ENCODE peak calls at places on chromosomes 2 and 18, in five cellular contexts. W, T, M, L and Z are unnamed samples.

GRCh38 chr18:65968605-65969004 is 217.8 kb downstream of the CDH7 start:
- DNase-seq in W (no peak), T (no peak), M (no peak), L (no peak), Z (no peak)

GRCh38 chr2:235591921-235592320 is 98.1 kb downstream of the AGAP1 start:
- DNase-seq in W (no peak), T (no peak), M (no peak), L (no peak), Z (no peak)

GRCh38 chr18:76953186-76953982 is 131.0 kb downstream of the ZNF236 start:
- DNase-seq in W (peak; percentile 80), T (peak; percentile 81), M (peak; percentile 96), L (no peak), Z (no peak)

GRCh38 chr18:3093624-3094354 is 80.8 kb upstream of the LPIN2 start:
- DNase-seq in W (no peak), T (no peak), M (peak; percentile 63), L (no peak), Z (no peak)

GRCh38 chr2:74602553-74603281 is 45.4 kb downstream of the M1AP start:
- DNase-seq in W (no peak), T (no peak), M (no peak), L (no peak), Z (no peak)

GRCh38 chr18:55152801-55153200 is 193.5 kb upstream of the CCDC68 start:
- DNase-seq in W (no peak), T (no peak), M (no peak), L (no peak), Z (no peak)

GRCh38 chr2:190984595-190984994 is 29.4 kb downstream of the STAT1 start:
- DNase-seq in W (no peak), T (no peak), M (no peak), L (no peak), Z (no peak)

GRCh38 chr2:240560480-240561324 is 545 bp downstream of the DUSP28 start:
- DNase-seq in W (peak; percentile 100), T (peak; percentile 100), M (peak; percentile 100), L (peak; percentile 97), Z (peak; percentile 100)

GRCh38 chr2:132670104-132670960 is at the start of gene LYPD1:
- DNase-seq in W (peak; percentile 36), T (no peak), M (no peak), L (no peak), Z (no peak)

GRCh38 chr2:169029341-169029740 is 1.8 kb downstream of the ABCB11 start:
- DNase-seq in W (no peak), T (no peak), M (no peak), L (no peak), Z (no peak)

GRCh38 chr2:66431840-66432511 is 2.9 kb upstream of the MEIS1 start:
- DNase-seq in W (peak; percentile 28), T (peak; percentile 41), M (no peak), L (no peak), Z (no peak)

GRCh38 chr2:8149985-8150547 is 531.8 kb upstream of the ID2 start:
- DNase-seq in W (no peak), T (no peak), M (no peak), L (no peak), Z (no peak)

GRCh38 chr2:112658820-112659667 is 13.3 kb downstream of the SLC20A1 start:
- DNase-seq in W (no peak), T (no peak), M (no peak), L (no peak), Z (no peak)

GRCh38 chr2:232502901-232503791 is 15.5 kb upstream of the ECEL1 start:
- DNase-seq in W (no peak), T (peak; percentile 85), M (peak; percentile 45), L (no peak), Z (no peak)
- H3K4me3 ChIP-seq in W (peak overlapping the region; percentile 38), T (peak overlapping the region; percentile 22), M (peak overlapping the region; percentile 50), L (peak overlapping the region; percentile 34), Z (no peak overlapping the region)

GRCh38 chr2:85148190-85148589 is 15.0 kb downstream of the TCF7L1 start:
- DNase-seq in W (no peak), T (no peak), M (no peak), L (no peak), Z (no peak)

GRCh38 chr2:85145116-85145820 is 12.1 kb downstream of the TCF7L1 start:
- DNase-seq in W (no peak), T (no peak), M (no peak), L (no peak), Z (no peak)

DNA sequence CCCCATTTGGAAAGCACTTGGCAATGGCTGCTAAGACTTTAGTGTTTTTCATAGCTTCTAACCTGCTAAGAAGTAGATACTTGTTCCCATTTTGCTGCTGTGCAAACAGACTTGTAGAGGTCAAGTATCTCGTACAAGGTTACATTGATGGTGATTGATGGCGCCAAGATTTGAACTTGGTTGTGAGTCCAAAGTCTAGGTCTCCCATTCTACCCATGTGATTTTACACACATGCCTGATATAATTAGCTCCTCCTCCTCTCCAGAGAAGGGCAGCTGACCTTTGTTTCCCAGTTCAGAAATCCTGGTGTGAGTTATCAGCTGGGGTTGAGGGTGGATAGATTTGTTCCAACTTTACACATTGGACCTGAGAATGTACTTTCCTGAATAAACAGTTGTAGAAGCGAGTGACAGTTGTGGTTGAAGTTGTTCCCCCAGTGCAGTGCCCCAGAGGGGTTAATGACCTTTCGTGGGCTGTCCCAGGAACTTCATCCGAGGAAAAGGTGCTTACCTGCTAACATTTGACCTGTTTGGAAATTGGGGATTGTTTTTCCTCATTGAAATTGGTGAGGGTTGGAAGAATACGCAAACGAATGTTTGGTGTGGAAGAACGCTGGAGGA is 10.4 kb downstream of the TCF7L1 start:
- DNase-seq in W (no peak), T (no peak), M (no peak), L (no peak), Z (peak; percentile 25)
- TF ChIP-seq POLR2A in W (no peak), T (no peak), M (no peak), L (no peak), Z (no peak)

GRCh38 chr18:58491113-58491696 is 137.7 kb downstream of the ALPK2 start:
- DNase-seq in W (no peak), T (no peak), M (no peak), L (no peak), Z (no peak)

GRCh38 chr18:58481321-58482180 is 147.3 kb downstream of the ALPK2 start:
- DNase-seq in W (no peak), T (no peak), M (no peak), L (no peak), Z (no peak)

GRCh38 chr18:58490238-58490637 is 138.7 kb downstream of the ALPK2 start:
- DNase-seq in W (no peak), T (no peak), M (no peak), L (no peak), Z (no peak)

DNA sequence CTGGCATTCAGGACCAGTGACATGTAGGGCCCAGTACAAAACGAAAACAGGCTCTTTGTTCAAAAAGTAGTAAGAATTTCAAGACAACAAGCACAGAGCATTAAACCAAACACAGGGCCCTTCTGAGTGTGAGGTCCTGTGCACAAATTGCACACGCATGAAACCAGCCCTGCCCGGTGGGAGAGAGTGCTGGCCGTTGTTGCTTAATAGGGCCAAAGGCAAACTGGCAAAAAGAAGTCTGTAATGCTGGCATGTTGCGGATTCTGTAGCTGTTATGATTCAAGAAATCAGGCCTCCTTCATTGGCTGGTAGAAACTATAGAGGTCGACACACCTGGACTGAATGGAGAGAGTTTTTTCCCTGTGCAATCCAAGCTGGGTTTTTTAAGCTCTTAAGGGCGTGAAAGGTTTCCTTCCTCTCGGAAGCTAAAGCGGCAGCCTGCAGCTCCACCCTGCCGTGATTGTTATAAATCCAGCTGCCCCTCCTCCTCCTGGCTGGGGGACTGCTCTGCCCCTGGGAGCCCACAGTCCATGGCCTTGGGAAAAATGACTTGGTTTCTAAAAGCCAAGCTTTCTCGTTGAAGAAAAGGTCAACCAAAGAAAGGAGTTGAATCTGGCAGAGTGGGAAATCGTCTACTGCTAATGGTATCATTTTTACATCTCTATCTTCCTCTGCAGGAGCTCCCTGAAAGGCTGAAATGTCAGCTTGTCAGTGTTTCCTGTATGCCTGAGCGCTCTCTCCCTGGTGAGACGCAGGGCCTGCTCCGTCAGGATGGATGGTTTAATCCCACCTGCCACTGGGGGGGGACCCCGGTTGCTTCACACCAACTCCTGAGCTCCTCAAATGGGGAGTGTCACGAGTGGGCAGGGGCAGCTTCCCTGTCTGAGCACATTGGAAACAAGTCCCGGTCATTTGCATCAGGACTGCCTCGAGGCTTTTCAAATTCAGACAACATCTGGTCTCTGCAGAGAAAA is 143.6 kb downstream of the ALPK2 start:
- DNase-seq in W (no peak), T (no peak), M (no peak), L (no peak), Z (no peak)
- H3K4me3 ChIP-seq in W (no peak overlapping the region), T (no peak overlapping the region), M (no peak overlapping the region), L (no peak overlapping the region), Z (no peak overlapping the region)

GRCh38 chr18:32018331-32019250 is at the start of gene RNF125:
- DNase-seq in W (peak; percentile 88), T (peak; percentile 59), M (peak; percentile 84), L (peak; percentile 39), Z (peak; percentile 75)
- TF ChIP-seq POLR2A in W (no peak), T (peak; percentile 14), M (peak; percentile 41), L (peak; percentile 48), Z (no peak)

GRCh38 chr2:101740555-101740964 is 43.1 kb downstream of the MAP4K4 start:
- DNase-seq in W (no peak), T (no peak), M (no peak), L (no peak), Z (no peak)
- H3K4me3 ChIP-seq in W (no peak overlapping the region), T (no peak overlapping the region), M (no peak overlapping the region), L (no peak overlapping the region), Z (no peak overlapping the region)

GRCh38 chr2:42100696-42101585 is 53.1 kb downstream of the PKDCC start:
- DNase-seq in W (peak; percentile 80), T (peak; percentile 73), M (peak; percentile 75), L (no peak), Z (peak; percentile 92)
- TF ChIP-seq POLR2A in W (no peak), T (peak; percentile 11), M (no peak), L (no peak), Z (no peak)

DNA sequence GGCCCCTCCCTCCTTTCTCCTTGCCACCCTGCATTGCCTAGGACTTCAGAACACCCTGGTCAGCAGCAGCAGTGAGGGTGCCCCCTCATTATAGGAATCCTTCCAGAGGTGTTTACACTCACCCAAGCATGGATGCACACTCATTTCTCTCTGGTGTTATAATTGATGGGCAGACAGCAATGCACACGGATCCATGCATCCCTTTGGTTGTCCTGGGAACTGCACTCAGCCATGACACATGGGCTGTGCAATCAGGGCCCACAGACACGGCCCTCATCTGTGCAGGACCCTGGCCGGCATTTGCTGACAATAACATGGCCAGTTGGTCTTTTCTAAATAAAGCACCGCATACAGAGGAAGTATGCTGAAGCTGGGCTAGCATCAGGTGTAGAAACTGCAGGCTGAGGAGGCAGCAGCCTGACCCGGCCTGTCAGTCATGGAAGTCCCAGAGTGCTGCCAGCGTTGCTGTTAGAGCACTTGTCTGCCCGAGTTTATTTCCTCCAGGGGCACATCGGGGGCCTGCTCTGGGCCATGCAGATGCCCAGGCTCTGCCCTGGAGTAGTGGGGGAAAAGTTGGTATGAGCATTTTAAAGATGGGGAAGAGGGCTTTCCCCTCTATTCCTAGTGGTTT is 4.2 kb upstream of the PTPN18 start:
- DNase-seq in W (no peak), T (no peak), M (no peak), L (no peak), Z (no peak)
- H3K4me3 ChIP-seq in W (no peak overlapping the region), T (no peak overlapping the region), M (no peak overlapping the region), L (no peak overlapping the region), Z (no peak overlapping the region)

GRCh38 chr2:57278451-57278850 is 768.2 kb upstream of the VRK2 start:
- DNase-seq in W (no peak), T (no peak), M (no peak), L (no peak), Z (no peak)
- TF ChIP-seq POLR2A in W (no peak), T (no peak), M (no peak), L (no peak), Z (no peak)

GRCh38 chr18:7590800-7591560 is 23.9 kb downstream of the PTPRM start:
- DNase-seq in W (no peak), T (no peak), M (no peak), L (no peak), Z (no peak)
- H3K4me3 ChIP-seq in W (no peak overlapping the region), T (no peak overlapping the region), M (no peak overlapping the region), L (no peak overlapping the region), Z (no peak overlapping the region)